ENCODE peak calls at places on chromosomes 13 and 19, in eight cellular contexts. U is CD8-positive, alpha-beta T cell; A is upper lobe of left lung; K is breast epithelium; M is trophoblast cell; W is CD4-positive, alpha-beta memory T cell; N is neuronal stem cell; P is H7. D is an unnamed sample.

GRCh38 chr13:21348771-21349170 is 110.3 kb downstream of the ZDHHC20 start:
- DNase-seq in U (no peak), A (no peak), K (no peak), M (peak; percentile 38), W (no peak), N (no peak), P (no peak), D (no peak)

GRCh38 chr13:39016087-39016486 is 21.8 kb downstream of the PROSER1 start:
- DNase-seq in U (no peak), A (no peak), K (no peak), M (no peak), W (no peak), N (no peak), P (no peak), D (no peak)

GRCh38 chr19:54448774-54449700 is at the start of gene LENG8:
- DNase-seq in U (peak; percentile 99), A (peak; percentile 99), K (peak; percentile 98), M (peak; percentile 99), W (peak; percentile 99), N (peak; percentile 96), P (peak; percentile 97), D (peak; percentile 94)

GRCh38 chr19:51055866-51056265 is 9.0 kb downstream of the KLK13 start:
- DNase-seq in U (no peak), A (no peak), K (no peak), M (no peak), W (no peak), N (no peak), P (no peak), D (no peak)

GRCh38 chr13:24392972-24393371 is 83.6 kb downstream of the C1QTNF9 start:
- DNase-seq in U (no peak), A (peak; percentile 37), K (no peak), M (no peak), W (no peak), N (no peak), P (peak; percentile 2), D (no peak)

GRCh38 chr13:80341771-80342271 is 895 bp upstream of the SPRY2 start:
- DNase-seq in U (no peak), A (no peak), K (no peak), M (peak; percentile 21), W (no peak), N (peak; percentile 74), P (peak; percentile 72), D (no peak)

GRCh38 chr13:110387451-110388140 is 80.5 kb downstream of the COL4A2 start:
- DNase-seq in U (no peak), A (peak; percentile 56), K (no peak), M (peak; percentile 72), W (no peak), N (no peak), P (peak; percentile 78), D (no peak)

GRCh38 chr13:98454389-98454881 is 122.5 kb downstream of the STK24 start:
- DNase-seq in U (no peak), A (no peak), K (no peak), M (no peak), W (no peak), N (no peak), P (no peak), D (no peak)

GRCh38 chr13:26255717-26256277 is 1.9 kb downstream of the CDK8 start:
- DNase-seq in U (no peak), A (no peak), K (no peak), M (no peak), W (no peak), N (no peak), P (no peak), D (no peak)

GRCh38 chr13:39253774-39254173 is 215.5 kb downstream of the NHLRC3 start:
- DNase-seq in U (no peak), A (no peak), K (no peak), M (peak; percentile 75), W (no peak), N (no peak), P (no peak), D (no peak)

GRCh38 chr19:15320118-15320517 is 12.2 kb downstream of the BRD4 start:
- DNase-seq in U (no peak), A (no peak), K (no peak), M (peak; percentile 53), W (no peak), N (no peak), P (no peak), D (no peak)

GRCh38 chr13:94173312-94173854 is 306.1 kb downstream of the DCT start:
- DNase-seq in U (no peak), A (no peak), K (no peak), M (no peak), W (no peak), N (no peak), P (no peak), D (no peak)

GRCh38 chr19:2478324-2478755 is 2.4 kb downstream of the GADD45B start:
- DNase-seq in U (peak; percentile 70), A (peak; percentile 83), K (peak; percentile 91), M (peak; percentile 79), W (peak; percentile 61), N (no peak), P (peak; percentile 76), D (no peak)

GRCh38 chr13:52961196-52961845 is 67.3 kb upstream of the OLFM4 start:
- DNase-seq in U (no peak), A (no peak), K (no peak), M (no peak), W (no peak), N (peak; percentile 32), P (no peak), D (no peak)

GRCh38 chr19:8511573-8512101 is 2.3 kb downstream of the ZNF414 start:
- DNase-seq in U (no peak), A (peak; percentile 89), K (no peak), M (peak; percentile 18), W (no peak), N (no peak), P (no peak), D (no peak)
- H3K4me3 ChIP-seq in U (no peak overlapping the region), A (no peak overlapping the region), K (no peak overlapping the region), M (no peak overlapping the region), W (no peak overlapping the region), N (no peak overlapping the region), P (peak overlapping the region; percentile 32), D (no peak overlapping the region)

GRCh38 chr19:18205180-18205915 is 1.5 kb upstream of the RAB3A start:
- DNase-seq in U (peak; percentile 72), A (peak; percentile 87), K (peak; percentile 75), M (peak; percentile 65), W (peak; percentile 28), N (no peak), P (peak; percentile 81), D (no peak)
- H3K27me3 ChIP-seq in U (no peaks in the 10 kb centered on the region), A (no peaks in the 10 kb centered on the region), K (no peaks in the 10 kb centered on the region), M (no peaks in the 10 kb centered on the region), W (no peaks in the 10 kb centered on the region), N (no peaks in the 10 kb centered on the region), P (peaks cover 4% of the 10 kb centered on the region), D (no peaks in the 10 kb centered on the region)

GRCh38 chr13:113759525-113760137 is 605 bp downstream of the TMEM255B start:
- DNase-seq in U (no peak), A (no peak), K (no peak), M (no peak), W (peak; percentile 13), N (peak; percentile 27), P (peak; percentile 77), D (no peak)

GRCh38 chr13:113762075-113762474 is 3.0 kb downstream of the TMEM255B start:
- DNase-seq in U (no peak), A (no peak), K (no peak), M (peak; percentile 16), W (no peak), N (no peak), P (no peak), D (no peak)

GRCh38 chr13:113756441-113757097 is 2.5 kb upstream of the TMEM255B start:
- DNase-seq in U (no peak), A (no peak), K (no peak), M (peak; percentile 7), W (no peak), N (no peak), P (no peak), D (no peak)

GRCh38 chr13:113761136-113761535 is 2.1 kb downstream of the TMEM255B start:
- DNase-seq in U (no peak), A (no peak), K (no peak), M (no peak), W (no peak), N (no peak), P (no peak), D (no peak)

GRCh38 chr13:113758651-113759524 is at the start of gene TMEM255B:
- DNase-seq in U (peak; percentile 82), A (peak; percentile 98), K (peak; percentile 83), M (peak; percentile 41), W (peak; percentile 63), N (peak; percentile 71), P (peak; percentile 100), D (no peak)
- H3K4me3 ChIP-seq in U (peak within 1 kb of the TSS; percentile 67), A (peak within 1 kb of the TSS; percentile 88), K (peak within 1 kb of the TSS; percentile 63), M (peak within 1 kb of the TSS; percentile 67), W (peak within 1 kb of the TSS; percentile 59), N (peak within 1 kb of the TSS; percentile 80), P (peak within 1 kb of the TSS; percentile 63), D (peak within 1 kb of the TSS; percentile 51)

GRCh38 chr13:111629933-111630332 is 309.5 kb downstream of the TEX29 start:
- DNase-seq in U (no peak), A (no peak), K (no peak), M (no peak), W (no peak), N (no peak), P (no peak), D (no peak)
- H3K27me3 ChIP-seq in U (no peaks in the 10 kb centered on the region), A (no peaks in the 10 kb centered on the region), K (no peaks in the 10 kb centered on the region), M (no peaks in the 10 kb centered on the region), W (no peaks in the 10 kb centered on the region), N (no peaks in the 10 kb centered on the region), P (no peaks in the 10 kb centered on the region), D (no peaks in the 10 kb centered on the region)

GRCh38 chr19:42326969-42327368 is 1.5 kb downstream of the MEGF8 start:
- DNase-seq in U (no peak), A (no peak), K (no peak), M (no peak), W (no peak), N (no peak), P (no peak), D (no peak)
- H3K4me3 ChIP-seq in U (no peak overlapping the region), A (no peak overlapping the region), K (no peak overlapping the region), M (no peak overlapping the region), W (no peak overlapping the region), N (no peak overlapping the region), P (no peak overlapping the region), D (no peak overlapping the region)

DNA sequence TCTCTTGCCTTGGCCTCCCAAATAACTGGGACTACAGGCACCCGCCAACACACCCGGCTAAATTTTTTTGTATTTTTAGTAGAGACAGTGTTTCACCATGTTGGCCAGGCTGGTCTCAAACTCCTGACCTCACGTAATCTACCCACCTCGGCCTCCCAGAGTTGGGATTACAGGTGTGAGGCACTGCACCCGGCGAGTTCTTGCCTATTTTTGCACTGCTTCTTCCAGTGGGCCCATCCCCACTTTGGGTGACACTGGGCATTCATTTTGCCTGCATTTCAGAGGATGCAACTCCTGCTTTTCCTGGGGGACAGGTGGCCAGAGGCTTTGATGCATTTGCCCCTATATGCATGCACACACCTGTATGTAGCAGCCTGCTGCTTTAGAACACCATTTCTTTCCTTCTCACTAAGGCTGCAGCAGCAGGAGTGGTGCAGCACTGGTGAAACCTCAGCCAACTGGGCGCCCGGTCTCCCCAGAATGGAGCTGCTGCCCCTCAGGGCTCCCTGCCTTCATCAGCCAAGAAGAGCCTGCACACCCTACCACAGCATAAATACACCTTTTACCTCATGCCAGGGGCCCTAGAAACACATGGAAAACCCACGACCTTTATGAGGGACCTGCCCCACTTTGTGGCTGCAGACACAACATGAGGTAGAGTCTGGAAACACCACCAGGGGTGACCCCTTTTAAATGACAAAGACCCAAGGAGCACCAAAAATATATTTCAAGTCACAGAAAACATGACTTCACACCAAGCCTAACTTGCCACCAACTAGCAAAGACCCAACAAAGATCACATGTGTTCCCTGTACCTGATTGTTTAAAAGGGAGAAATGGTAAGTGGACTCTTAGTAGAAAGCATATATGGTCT is 36.8 kb upstream of the POP4 start:
- DNase-seq in U (no peak), A (no peak), K (peak; percentile 7), M (no peak), W (no peak), N (no peak), P (no peak), D (no peak)
- H3K27me3 ChIP-seq in U (no peaks in the 10 kb centered on the region), A (no peaks in the 10 kb centered on the region), K (no peaks in the 10 kb centered on the region), M (no peaks in the 10 kb centered on the region), W (no peaks in the 10 kb centered on the region), N (peaks cover 47% of the 10 kb centered on the region), P (no peaks in the 10 kb centered on the region), D (no peaks in the 10 kb centered on the region)